ENCODE peak calls at places on chromosomes 3 and 15, in five cellular contexts. One of them, this sample, is unnamed.

GRCh38 chr3:112778298-112779008 is 68.2 kb downstream of the CD200R1L start:
- DNase-seq in psoas muscle: no peak
- DNase-seq in neural crest cell: no peak
- DNase-seq in upper lobe of right lung: no peak
- DNase-seq in astrocyte of the spinal cord: peak; percentile 82
- DNase-seq in this sample: no peak

GRCh38 chr15:93378547-93378946 is 289.5 kb upstream of the RGMA start:
- DNase-seq in psoas muscle: no peak
- DNase-seq in neural crest cell: no peak
- DNase-seq in upper lobe of right lung: no peak
- DNase-seq in astrocyte of the spinal cord: no peak
- DNase-seq in this sample: no peak

GRCh38 chr3:168424059-168424765 is 328.5 kb upstream of the GOLIM4 start:
- DNase-seq in psoas muscle: no peak
- DNase-seq in neural crest cell: no peak
- DNase-seq in upper lobe of right lung: no peak
- DNase-seq in astrocyte of the spinal cord: peak; percentile 57
- DNase-seq in this sample: no peak

GRCh38 chr3:10748040-10748439 is 68.0 kb upstream of the SLC6A11 start:
- DNase-seq in psoas muscle: no peak
- DNase-seq in neural crest cell: no peak
- DNase-seq in upper lobe of right lung: no peak
- DNase-seq in astrocyte of the spinal cord: no peak
- DNase-seq in this sample: no peak

GRCh38 chr3:105367063-105367405 is 325 bp downstream of the ALCAM start:
- DNase-seq in psoas muscle: no peak
- DNase-seq in neural crest cell: peak; percentile 10
- DNase-seq in upper lobe of right lung: peak; percentile 77
- DNase-seq in astrocyte of the spinal cord: no peak
- DNase-seq in this sample: no peak

GRCh38 chr3:125061170-125061569 is 5.4 kb upstream of the HEG1 start:
- DNase-seq in psoas muscle: peak; percentile 42
- DNase-seq in neural crest cell: no peak
- DNase-seq in upper lobe of right lung: no peak
- DNase-seq in astrocyte of the spinal cord: no peak
- DNase-seq in this sample: peak; percentile 42

GRCh38 chr15:80643296-80643965 is 51.7 kb upstream of the ABHD17C start:
- DNase-seq in psoas muscle: no peak
- DNase-seq in neural crest cell: no peak
- DNase-seq in upper lobe of right lung: no peak
- DNase-seq in astrocyte of the spinal cord: no peak
- DNase-seq in this sample: no peak

GRCh38 chr3:149587383-149587782 is 70.4 kb downstream of the WWTR1 start:
- DNase-seq in psoas muscle: no peak
- DNase-seq in neural crest cell: no peak
- DNase-seq in upper lobe of right lung: no peak
- DNase-seq in astrocyte of the spinal cord: no peak
- DNase-seq in this sample: no peak

GRCh38 chr15:82986442-82986780 is 401 bp downstream of the RAMAC start:
- DNase-seq in psoas muscle: no peak
- DNase-seq in neural crest cell: no peak
- DNase-seq in upper lobe of right lung: no peak
- DNase-seq in astrocyte of the spinal cord: no peak
- DNase-seq in this sample: no peak

GRCh38 chr3:11716576-11717250 is 73.0 kb upstream of the VGLL4 start:
- DNase-seq in psoas muscle: no peak
- DNase-seq in neural crest cell: no peak
- DNase-seq in upper lobe of right lung: no peak
- DNase-seq in astrocyte of the spinal cord: peak; percentile 7
- DNase-seq in this sample: no peak

GRCh38 chr15:25676070-25676469 is 187.1 kb downstream of the ATP10A start:
- DNase-seq in psoas muscle: no peak
- DNase-seq in neural crest cell: no peak
- DNase-seq in upper lobe of right lung: peak; percentile 58
- DNase-seq in astrocyte of the spinal cord: no peak
- DNase-seq in this sample: no peak

GRCh38 chr15:42911058-42911592 is 9.5 kb downstream of the TTBK2 start:
- DNase-seq in psoas muscle: no peak
- DNase-seq in neural crest cell: no peak
- DNase-seq in upper lobe of right lung: no peak
- DNase-seq in astrocyte of the spinal cord: no peak
- DNase-seq in this sample: no peak

GRCh38 chr15:35696767-35697231 is 150.8 kb upstream of the DPH6 start:
- DNase-seq in psoas muscle: no peak
- DNase-seq in neural crest cell: no peak
- DNase-seq in upper lobe of right lung: no peak
- DNase-seq in astrocyte of the spinal cord: peak; percentile 83
- DNase-seq in this sample: no peak

GRCh38 chr3:196793224-196793623 is 53.6 kb downstream of the PAK2 start:
- DNase-seq in psoas muscle: no peak
- DNase-seq in neural crest cell: no peak
- DNase-seq in upper lobe of right lung: no peak
- DNase-seq in astrocyte of the spinal cord: peak; percentile 92
- DNase-seq in this sample: peak; percentile 84

GRCh38 chr15:84872009-84872900 is 12.2 kb upstream of the SLC28A1 start:
- DNase-seq in psoas muscle: no peak
- DNase-seq in neural crest cell: no peak
- DNase-seq in upper lobe of right lung: no peak
- DNase-seq in astrocyte of the spinal cord: no peak
- DNase-seq in this sample: no peak

GRCh38 chr3:168996622-168997021 is 666.9 kb downstream of the MECOM start:
- DNase-seq in psoas muscle: no peak
- DNase-seq in neural crest cell: no peak
- DNase-seq in upper lobe of right lung: no peak
- DNase-seq in astrocyte of the spinal cord: no peak
- DNase-seq in this sample: no peak

GRCh38 chr3:159158801-159159200 is 356.9 kb downstream of the MFSD1 start:
- DNase-seq in psoas muscle: no peak
- DNase-seq in neural crest cell: no peak
- DNase-seq in upper lobe of right lung: no peak
- DNase-seq in astrocyte of the spinal cord: no peak
- DNase-seq in this sample: no peak

GRCh38 chr3:159157275-159157674 is 355.4 kb downstream of the MFSD1 start:
- DNase-seq in psoas muscle: no peak
- DNase-seq in neural crest cell: no peak
- DNase-seq in upper lobe of right lung: no peak
- DNase-seq in astrocyte of the spinal cord: no peak
- DNase-seq in this sample: no peak

GRCh38 chr3:159163656-159164055 is 361.8 kb downstream of the MFSD1 start:
- DNase-seq in psoas muscle: no peak
- DNase-seq in neural crest cell: no peak
- DNase-seq in upper lobe of right lung: no peak
- DNase-seq in astrocyte of the spinal cord: no peak
- DNase-seq in this sample: no peak

GRCh38 chr3:159159546-159159945 is 357.7 kb downstream of the MFSD1 start:
- DNase-seq in psoas muscle: no peak
- DNase-seq in neural crest cell: no peak
- DNase-seq in upper lobe of right lung: no peak
- DNase-seq in astrocyte of the spinal cord: no peak
- DNase-seq in this sample: no peak

DNA sequence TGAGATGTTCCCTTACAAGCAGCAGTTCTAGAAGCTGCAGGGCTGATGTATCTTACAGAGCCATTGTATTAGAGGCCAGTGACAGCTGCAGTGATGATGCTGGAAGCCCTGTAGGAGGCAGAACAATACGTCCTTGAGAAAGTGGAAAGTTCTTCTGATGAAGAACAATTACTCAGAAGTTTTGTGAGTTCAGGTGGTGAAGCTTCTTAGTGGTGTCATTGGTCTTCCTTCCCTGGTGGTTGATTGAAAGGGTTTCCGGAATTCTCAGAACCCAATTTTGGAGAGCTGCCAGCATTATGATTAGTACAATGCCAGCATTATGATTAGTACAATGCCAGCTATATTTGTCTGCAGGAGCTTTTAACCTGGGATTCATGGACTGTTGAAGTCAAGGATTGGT is 356.4 kb downstream of the MFSD1 start:
- DNase-seq in psoas muscle: no peak
- DNase-seq in neural crest cell: no peak
- DNase-seq in upper lobe of right lung: no peak
- DNase-seq in astrocyte of the spinal cord: peak; percentile 15
- DNase-seq in this sample: no peak
- TF ChIP-seq CTCF in psoas muscle: no peak
- TF ChIP-seq CTCF in neural crest cell: no peak
- TF ChIP-seq CTCF in upper lobe of right lung: no peak
- TF ChIP-seq CTCF in astrocyte of the spinal cord: peak; percentile 20
- TF ChIP-seq CTCF in this sample: no peak

GRCh38 chr15:71782447-71783165 is 27.7 kb upstream of the NR2E3 start:
- DNase-seq in psoas muscle: no peak
- DNase-seq in neural crest cell: no peak
- DNase-seq in upper lobe of right lung: no peak
- DNase-seq in astrocyte of the spinal cord: no peak
- DNase-seq in this sample: no peak

GRCh38 chr15:71781179-71781964 is 29.0 kb upstream of the NR2E3 start:
- DNase-seq in psoas muscle: no peak
- DNase-seq in neural crest cell: no peak
- DNase-seq in upper lobe of right lung: no peak
- DNase-seq in astrocyte of the spinal cord: peak; percentile 51
- DNase-seq in this sample: no peak

GRCh38 chr15:71781965-71782265 is 28.4 kb upstream of the NR2E3 start:
- DNase-seq in psoas muscle: no peak
- DNase-seq in neural crest cell: no peak
- DNase-seq in upper lobe of right lung: no peak
- DNase-seq in astrocyte of the spinal cord: no peak
- DNase-seq in this sample: no peak

GRCh38 chr15:71779073-71779797 is 31.1 kb upstream of the NR2E3 start:
- DNase-seq in psoas muscle: no peak
- DNase-seq in neural crest cell: no peak
- DNase-seq in upper lobe of right lung: no peak
- DNase-seq in astrocyte of the spinal cord: no peak
- DNase-seq in this sample: no peak

DNA sequence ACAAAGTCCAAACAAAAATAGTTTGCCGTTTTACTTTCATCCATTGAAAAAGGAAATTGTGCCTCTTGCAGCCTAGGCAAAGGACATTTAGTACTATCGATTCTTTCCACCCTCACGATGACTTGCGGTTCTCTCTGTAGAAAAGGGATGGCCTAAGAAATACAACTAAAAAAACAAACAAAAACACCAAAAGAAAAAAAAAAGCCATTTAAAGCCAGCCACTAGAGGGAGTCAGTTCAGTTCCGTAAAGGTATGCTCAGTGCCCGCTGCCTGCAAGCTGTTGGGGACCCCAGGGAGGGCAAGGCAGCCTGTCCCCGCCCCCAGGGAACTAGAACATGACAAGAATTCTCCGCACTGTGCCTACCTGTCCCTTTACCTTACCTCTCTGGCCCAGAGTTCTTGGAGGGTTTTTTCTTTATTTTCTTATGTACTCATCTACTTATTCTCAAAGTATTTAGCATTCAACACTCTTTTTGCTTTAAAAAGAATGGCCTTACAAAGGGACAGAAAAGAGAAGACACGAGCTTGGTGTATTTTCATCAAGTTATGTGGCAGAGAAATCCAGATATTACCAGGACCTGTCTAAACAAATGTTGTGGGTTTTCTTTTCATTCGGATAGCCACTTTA is 29.9 kb upstream of the NR2E3 start:
- DNase-seq in psoas muscle: no peak
- DNase-seq in neural crest cell: peak; percentile 23
- DNase-seq in upper lobe of right lung: no peak
- DNase-seq in astrocyte of the spinal cord: peak; percentile 70
- DNase-seq in this sample: peak; percentile 17
- TF ChIP-seq CTCF in psoas muscle: peak; percentile 58
- TF ChIP-seq CTCF in neural crest cell: peak; percentile 84
- TF ChIP-seq CTCF in upper lobe of right lung: peak; percentile 75
- TF ChIP-seq CTCF in astrocyte of the spinal cord: peak; percentile 80
- TF ChIP-seq CTCF in this sample: peak; percentile 73

GRCh38 chr15:65869954-65870871 is 922 bp downstream of the RAB11A start:
- DNase-seq in psoas muscle: peak; percentile 19
- DNase-seq in neural crest cell: peak; percentile 53
- DNase-seq in upper lobe of right lung: peak; percentile 67
- DNase-seq in astrocyte of the spinal cord: peak; percentile 20
- DNase-seq in this sample: peak; percentile 87

GRCh38 chr15:65868546-65869126 is 655 bp upstream of the RAB11A start:
- DNase-seq in psoas muscle: no peak
- DNase-seq in neural crest cell: no peak
- DNase-seq in upper lobe of right lung: no peak
- DNase-seq in astrocyte of the spinal cord: no peak
- DNase-seq in this sample: no peak

GRCh38 chr15:65867244-65867643 is 2.0 kb upstream of the RAB11A start:
- DNase-seq in psoas muscle: no peak
- DNase-seq in neural crest cell: no peak
- DNase-seq in upper lobe of right lung: no peak
- DNase-seq in astrocyte of the spinal cord: no peak
- DNase-seq in this sample: no peak

GRCh38 chr15:65870889-65871533 is 1.7 kb downstream of the RAB11A start:
- DNase-seq in psoas muscle: no peak
- DNase-seq in neural crest cell: no peak
- DNase-seq in upper lobe of right lung: no peak
- DNase-seq in astrocyte of the spinal cord: peak; percentile 54
- DNase-seq in this sample: peak; percentile 61

DNA sequence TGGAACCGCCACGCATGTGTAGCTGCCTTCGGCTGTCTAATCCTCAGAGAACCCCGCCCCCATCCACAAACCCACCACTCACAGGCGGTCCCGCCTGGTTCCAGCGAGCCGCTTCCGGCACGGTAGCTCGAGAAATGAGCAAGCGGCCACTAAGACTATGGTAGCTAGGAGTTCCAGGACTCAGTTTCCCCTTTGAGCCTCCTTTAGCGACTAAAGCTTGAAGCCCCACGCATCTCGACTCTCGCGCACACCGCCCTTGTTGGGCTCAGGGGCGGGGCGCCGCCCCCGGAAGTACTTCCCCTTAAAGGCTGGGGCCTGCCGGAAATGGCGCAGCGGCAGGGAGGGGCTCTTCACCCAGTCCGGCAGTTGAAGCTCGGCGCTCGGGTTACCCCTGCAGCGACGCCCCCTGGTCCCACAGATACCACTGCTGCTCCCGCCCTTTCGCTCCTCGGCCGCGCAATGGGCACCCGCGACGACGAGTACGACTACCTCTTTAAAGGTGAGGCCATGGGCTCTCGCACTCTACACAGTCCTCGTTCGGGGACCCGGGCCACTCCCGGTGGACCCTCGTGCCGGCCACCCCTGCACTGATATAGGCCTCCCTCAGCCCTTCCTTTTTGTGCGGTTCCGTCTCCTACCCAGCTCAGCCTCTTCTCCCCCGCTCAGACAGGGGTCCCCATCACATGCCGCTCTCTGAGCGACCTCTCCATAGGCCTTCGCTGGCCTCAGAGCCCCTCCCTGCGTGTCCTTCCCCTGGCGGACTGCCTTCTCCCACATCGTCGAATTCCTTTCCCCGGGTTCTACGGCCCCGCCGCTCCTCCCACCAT is at the start of gene RAB11A:
- DNase-seq in psoas muscle: peak; percentile 96
- DNase-seq in neural crest cell: peak; percentile 93
- DNase-seq in upper lobe of right lung: peak; percentile 98
- DNase-seq in astrocyte of the spinal cord: peak; percentile 97
- DNase-seq in this sample: peak; percentile 83
- TF ChIP-seq CTCF in psoas muscle: peak; percentile 36
- TF ChIP-seq CTCF in neural crest cell: peak; percentile 48
- TF ChIP-seq CTCF in upper lobe of right lung: peak; percentile 29
- TF ChIP-seq CTCF in astrocyte of the spinal cord: peak; percentile 33
- TF ChIP-seq CTCF in this sample: peak; percentile 39

DNA sequence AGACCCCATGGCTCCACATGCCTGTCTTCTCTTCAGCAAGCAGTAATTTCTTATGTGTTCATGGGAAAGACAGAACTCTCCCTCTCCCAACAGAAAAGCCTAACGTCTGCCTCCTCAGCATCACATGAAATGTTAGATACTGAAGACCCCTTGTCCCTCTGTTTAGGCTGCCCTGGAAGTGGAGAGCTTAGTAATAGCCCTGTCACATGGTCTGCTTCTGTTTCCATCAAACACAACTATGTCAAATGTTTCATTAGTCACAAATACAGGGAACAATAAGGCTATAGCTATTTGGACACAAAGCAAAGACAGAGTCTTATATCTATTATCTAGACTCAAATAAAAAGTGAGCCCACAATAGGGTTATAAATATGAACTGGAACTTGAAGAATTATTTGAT is 190.3 kb upstream of the TRIM42 start:
- DNase-seq in psoas muscle: no peak
- DNase-seq in neural crest cell: no peak
- DNase-seq in upper lobe of right lung: no peak
- DNase-seq in astrocyte of the spinal cord: no peak
- DNase-seq in this sample: no peak
- TF ChIP-seq CTCF in psoas muscle: no peak
- TF ChIP-seq CTCF in neural crest cell: no peak
- TF ChIP-seq CTCF in upper lobe of right lung: no peak
- TF ChIP-seq CTCF in astrocyte of the spinal cord: no peak
- TF ChIP-seq CTCF in this sample: no peak

This sample was measured in LNCaP clone FGC.